ENCODE peak calls at places on chromosomes 12 and 14, in four cellular contexts. I, V, K and H are unnamed samples.

GRCh38 chr12:92133795-92134637 is 11.6 kb downstream of the BTG1 start:
- DNase-seq in I (peak; percentile 46), V (no peak), K (no peak), H (no peak)

GRCh38 chr12:89999699-90000505 is 291.3 kb upstream of the ATP2B1 start:
- DNase-seq in I (no peak), V (no peak), K (no peak), H (no peak)

GRCh38 chr12:78121969-78122610 is 291.4 kb downstream of the NAV3 start:
- DNase-seq in I (no peak), V (no peak), K (no peak), H (no peak)

GRCh38 chr12:78096909-78097597 is 266.4 kb downstream of the NAV3 start:
- DNase-seq in I (no peak), V (no peak), K (no peak), H (no peak)

GRCh38 chr12:50824914-50825313 is 17.8 kb upstream of the TMPRSS12 start:
- DNase-seq in I (no peak), V (no peak), K (no peak), H (no peak)

GRCh38 chr14:100739306-100739705 is 12.6 kb downstream of the DLK1 start:
- DNase-seq in I (no peak), V (no peak), K (no peak), H (no peak)

GRCh38 chr14:68337279-68337678 is 455.6 kb downstream of the ZFP36L1 start:
- DNase-seq in I (no peak), V (no peak), K (no peak), H (peak; percentile 40)

GRCh38 chr12:131928765-131929529 is at the start of gene PUS1:
- DNase-seq in I (peak; percentile 96), V (peak; percentile 98), K (peak; percentile 68), H (peak; percentile 95)

GRCh38 chr12:65171870-65172269 is 2.5 kb downstream of the LEMD3 start:
- DNase-seq in I (peak; percentile 44), V (no peak), K (no peak), H (peak; percentile 47)

GRCh38 chr12:7229741-7230140 is 40.3 kb downstream of the PEX5 start:
- DNase-seq in I (no peak), V (no peak), K (no peak), H (no peak)

GRCh38 chr12:6863586-6864321 is 3.6 kb upstream of the TPI1 start:
- DNase-seq in I (no peak), V (no peak), K (no peak), H (no peak)

GRCh38 chr12:120755269-120755668 is 29.6 kb downstream of the ACADS start:
- DNase-seq in I (no peak), V (no peak), K (peak; percentile 16), H (no peak)

GRCh38 chr14:87955501-87955900 is 37.5 kb downstream of the GALC start:
- DNase-seq in I (no peak), V (no peak), K (no peak), H (no peak)

GRCh38 chr12:112590281-112590680 is 171.5 kb downstream of the PTPN11 start:
- DNase-seq in I (peak; percentile 42), V (no peak), K (no peak), H (no peak)

GRCh38 chr14:51484491-51484890 is 167.2 kb upstream of the FRMD6 start:
- DNase-seq in I (no peak), V (no peak), K (no peak), H (no peak)

GRCh38 chr12:72271741-72272661 is at the start of gene TRHDE:
- DNase-seq in I (peak; percentile 60), V (peak; percentile 83), K (no peak), H (no peak)

GRCh38 chr14:28765907-28766504 is 581 bp upstream of the FOXG1 start:
- DNase-seq in I (no peak), V (peak; percentile 68), K (no peak), H (no peak)

GRCh38 chr14:87935895-87936294 is 57.1 kb downstream of the GALC start:
- DNase-seq in I (no peak), V (no peak), K (no peak), H (no peak)

GRCh38 chr12:62434504-62435336 is 31.9 kb upstream of the MON2 start:
- DNase-seq in I (peak; percentile 58), V (no peak), K (no peak), H (no peak)

GRCh38 chr14:59337151-59337611 is 128.0 kb downstream of the GPR135 start:
- DNase-seq in I (no peak), V (peak; percentile 15), K (no peak), H (no peak)

GRCh38 chr12:85865905-85866304 is 8.2 kb upstream of the NTS start:
- DNase-seq in I (no peak), V (peak; percentile 46), K (no peak), H (no peak)

GRCh38 chr12:128307791-128308190 is 40.8 kb downstream of the TMEM132C start:
- DNase-seq in I (no peak), V (no peak), K (no peak), H (no peak)

GRCh38 chr12:25151476-25151875 is 43.5 kb downstream of the DNAI7 start:
- DNase-seq in I (peak; percentile 51), V (peak; percentile 4), K (no peak), H (no peak)

GRCh38 chr12:25152055-25152454 is 42.9 kb downstream of the DNAI7 start:
- DNase-seq in I (no peak), V (no peak), K (no peak), H (no peak)

DNA sequence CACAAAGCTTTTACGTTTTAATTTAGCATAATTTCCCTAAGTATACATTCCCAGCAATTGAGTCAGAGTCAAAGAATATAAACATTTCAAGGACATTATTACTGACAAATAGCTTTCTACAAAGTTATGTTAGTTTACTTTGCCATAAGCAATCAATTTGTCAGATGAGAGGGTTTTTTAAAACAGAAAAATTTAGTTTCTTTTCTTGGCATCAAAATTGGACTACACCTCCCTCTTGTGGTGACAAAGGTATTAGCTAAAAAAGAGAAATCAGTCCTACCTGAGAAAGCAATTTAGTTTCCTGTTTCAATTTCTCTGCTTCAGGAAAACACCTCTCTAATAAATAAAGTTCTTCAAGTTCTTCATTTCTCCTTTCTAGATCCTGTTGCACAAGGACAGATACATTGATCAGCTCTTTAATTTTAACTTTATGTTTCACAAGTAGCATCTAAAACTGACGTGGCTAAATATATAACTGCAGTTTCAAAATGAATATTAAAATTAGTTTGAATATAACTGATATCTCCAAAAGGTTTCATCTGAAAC is 39.9 kb downstream of the DNAI7 start:
- DNase-seq in I (peak; percentile 32), V (peak; percentile 30), K (peak; percentile 57), H (peak; percentile 70)
- H4K20me1 ChIP-seq in I (no peaks in the 10 kb centered on the region), V (no peaks in the 10 kb centered on the region), K (no peaks in the 10 kb centered on the region), H (no peaks in the 10 kb centered on the region)

GRCh38 chr14:73732006-73732405 is 17.8 kb upstream of the PNMA1 start:
- DNase-seq in I (no peak), V (no peak), K (no peak), H (no peak)
- H3K79me2 ChIP-seq in I (peaks cover 38% of the 10 kb centered on the region), V (no peaks in the 10 kb centered on the region), K (peaks cover 5% of the 10 kb centered on the region), H (peaks cover 30% of the 10 kb centered on the region)

GRCh38 chr12:69157023-69157655 is 82.2 kb upstream of the CPSF6 start:
- DNase-seq in I (peak; percentile 89), V (peak; percentile 91), K (peak; percentile 64), H (peak; percentile 91)

GRCh38 chr12:69167648-69168165 is 71.7 kb upstream of the CPSF6 start:
- DNase-seq in I (no peak), V (no peak), K (no peak), H (no peak)

GRCh38 chr12:69163681-69164362 is 75.5 kb upstream of the CPSF6 start:
- DNase-seq in I (no peak), V (no peak), K (no peak), H (no peak)

DNA sequence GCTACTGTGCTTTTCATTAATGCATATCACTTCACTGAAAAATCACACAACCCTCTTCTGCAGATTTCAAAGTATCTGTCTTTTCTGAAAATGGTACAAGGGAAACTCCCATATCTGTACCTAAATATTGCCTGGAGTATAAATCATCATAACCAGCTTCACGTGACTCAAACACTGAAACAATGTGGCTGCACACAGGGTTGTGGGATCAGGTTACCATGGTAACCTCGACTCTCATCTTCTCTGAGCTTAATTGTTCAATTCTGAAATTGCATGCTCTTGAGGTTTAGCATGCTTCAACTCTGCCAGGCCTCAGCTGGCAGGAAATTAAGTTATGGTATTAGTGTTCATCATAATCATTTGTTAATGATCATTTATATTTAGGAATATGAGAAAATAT is 77.5 kb upstream of the CPSF6 start:
- DNase-seq in I (no peak), V (peak; percentile 16), K (peak; percentile 83), H (no peak)
- H3K4me3 ChIP-seq in I (no peak overlapping the region), V (no peak overlapping the region), K (no peak overlapping the region), H (no peak overlapping the region)

GRCh38 chr14:77154421-77154820 is 12.8 kb upstream of the ZDHHC22 start:
- DNase-seq in I (no peak), V (no peak), K (no peak), H (no peak)
- H4K20me1 ChIP-seq in I (no peaks in the 10 kb centered on the region), V (no peaks in the 10 kb centered on the region), K (no peaks in the 10 kb centered on the region), H (no peaks in the 10 kb centered on the region)

DNA sequence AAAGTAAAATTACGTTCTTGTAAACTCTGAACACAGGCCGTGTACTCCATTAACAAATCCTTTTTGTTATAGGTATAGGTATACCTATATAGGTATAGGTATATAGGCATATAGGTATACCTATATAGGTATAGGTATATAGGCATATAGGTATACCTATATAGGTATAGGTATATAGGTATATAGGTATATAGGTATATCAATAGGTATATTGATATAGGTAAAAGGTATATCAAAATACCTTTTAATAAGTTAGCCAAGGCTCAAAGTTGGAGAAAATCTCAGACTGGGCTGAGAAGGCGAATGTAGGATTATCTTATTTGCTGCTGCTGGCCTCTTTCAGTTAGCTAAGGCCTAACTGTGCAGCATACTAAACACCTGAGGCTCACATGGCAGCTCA is 3.4 kb downstream of the SCFD1 start:
- DNase-seq in I (no peak), V (no peak), K (no peak), H (no peak)
- H3K79me2 ChIP-seq in I (peaks cover 75% of the 10 kb centered on the region), V (peaks cover 84% of the 10 kb centered on the region), K (peaks cover 61% of the 10 kb centered on the region), H (peaks cover 71% of the 10 kb centered on the region)